ENCODE peak calls at places on chromosomes 13 and 19, in five cellular contexts. T, M, L, J and S are unnamed samples.

GRCh38 chr13:111547726-111548273 is 227.4 kb downstream of the TEX29 start:
- DNase-seq in T (no peak), M (no peak), L (no peak), J (no peak), S (no peak)

GRCh38 chr19:33879818-33880575 is 83.3 kb downstream of the KCTD15 start:
- DNase-seq in T (no peak), M (no peak), L (no peak), J (no peak), S (no peak)

GRCh38 chr13:31192306-31192705 is 7.5 kb upstream of the B3GLCT start:
- DNase-seq in T (no peak), M (no peak), L (no peak), J (no peak), S (no peak)

GRCh38 chr13:46124531-46124966 is 19.7 kb upstream of the CPB2 start:
- DNase-seq in T (no peak), M (no peak), L (no peak), J (no peak), S (no peak)

GRCh38 chr13:35479223-35479536 is 2.7 kb upstream of the MAB21L1 start:
- DNase-seq in T (no peak), M (no peak), L (peak), J (no peak), S (no peak)

GRCh38 chr19:38155453-38155852 is 68.6 kb downstream of the DPF1 start:
- DNase-seq in T (peak), M (no peak), L (peak), J (no peak), S (no peak)

GRCh38 chr13:111629457-111629856 is 309.0 kb downstream of the TEX29 start:
- DNase-seq in T (no peak), M (no peak), L (no peak), J (no peak), S (no peak)

GRCh38 chr13:63156816-63157215 is 1741.2 kb upstream of the PCDH20 start:
- DNase-seq in T (no peak), M (no peak), L (no peak), J (no peak), S (no peak)

GRCh38 chr13:49517461-49517860 is 21.7 kb downstream of the PHF11 start:
- DNase-seq in T (no peak), M (no peak), L (peak), J (no peak), S (no peak)

GRCh38 chr19:4768934-4769777 is 22.4 kb upstream of the FEM1A start:
- DNase-seq in T (peak), M (peak), L (peak), J (peak), S (peak)

GRCh38 chr19:6730153-6730804 is 7.1 kb downstream of the GPR108 start:
- DNase-seq in T (peak), M (no peak), L (peak), J (no peak), S (no peak)

GRCh38 chr19:51341066-51341465 is 873 bp downstream of the VSIG10L start:
- DNase-seq in T (no peak), M (no peak), L (no peak), J (no peak), S (no peak)

GRCh38 chr13:113850722-113851479 is 13.0 kb downstream of the GAS6 start:
- DNase-seq in T (no peak), M (no peak), L (no peak), J (no peak), S (no peak)

GRCh38 chr19:19451429-19452240 is 46.2 kb downstream of the GATAD2A start:
- DNase-seq in T (no peak), M (no peak), L (no peak), J (no peak), S (no peak)

GRCh38 chr19:6708346-6708745 is 12.1 kb downstream of the C3 start:
- DNase-seq in T (no peak), M (no peak), L (no peak), J (no peak), S (no peak)

GRCh38 chr19:44356383-44357111 is at the start of gene ZNF112:
- DNase-seq in T (peak), M (no peak), L (peak), J (peak), S (peak)

GRCh38 chr13:48478401-48478800 is 54.5 kb downstream of the RCBTB2 start:
- DNase-seq in T (peak), M (no peak), L (no peak), J (no peak), S (no peak)

GRCh38 chr13:112970552-112971287 is 1.7 kb downstream of the MCF2L start:
- DNase-seq in T (no peak), M (no peak), L (no peak), J (no peak), S (no peak)

GRCh38 chr13:94549241-94550029 is 46.5 kb downstream of the TGDS start:
- DNase-seq in T (peak), M (peak), L (peak), J (peak), S (peak)

GRCh38 chr13:30143671-30144400 is 163.5 kb downstream of the KATNAL1 start:
- DNase-seq in T (peak), M (peak), L (no peak), J (no peak), S (no peak)

GRCh38 chr19:55032170-55032569 is 5.9 kb downstream of the GP6 start:
- DNase-seq in T (no peak), M (no peak), L (no peak), J (no peak), S (no peak)

GRCh38 chr19:7346488-7346971 is 2.2 kb upstream of the ARHGEF18 start:
- DNase-seq in T (no peak), M (no peak), L (no peak), J (no peak), S (no peak)

GRCh38 chr13:44972956-44973581 is 16.2 kb downstream of the NUFIP1 start:
- DNase-seq in T (peak), M (no peak), L (peak), J (peak), S (peak)

GRCh38 chr13:20814224-20814910 is 40.6 kb upstream of the EEF1AKMT1 start:
- DNase-seq in T (peak), M (no peak), L (no peak), J (no peak), S (peak)

GRCh38 chr13:102779426-102780159 is 6.0 kb upstream of the TEX30 start:
- DNase-seq in T (no peak), M (peak), L (no peak), J (no peak), S (no peak)

GRCh38 chr19:33246729-33247440 is 21.2 kb upstream of the SLC7A10 start:
- DNase-seq in T (peak), M (no peak), L (no peak), J (no peak), S (no peak)

GRCh38 chr19:729564-730381 is 21.0 kb downstream of the PALM start:
- DNase-seq in T (no peak), M (no peak), L (no peak), J (no peak), S (no peak)

GRCh38 chr19:730382-730668 is 20.6 kb upstream of the MISP start:
- DNase-seq in T (no peak), M (no peak), L (no peak), J (no peak), S (no peak)

GRCh38 chr19:725461-726089 is 16.8 kb downstream of the PALM start:
- DNase-seq in T (no peak), M (no peak), L (no peak), J (no peak), S (no peak)

GRCh38 chr19:726993-727956 is 18.5 kb downstream of the PALM start:
- DNase-seq in T (no peak), M (no peak), L (no peak), J (no peak), S (no peak)

GRCh38 chr19:728011-728410 is 19.3 kb downstream of the PALM start:
- DNase-seq in T (no peak), M (no peak), L (no peak), J (no peak), S (no peak)
- H3K9ac ChIP-seq in T (no peak), M (no peak), L (no peak), J (no peak), S (no peak)

GRCh38 chr13:99484405-99484981 is 16.8 kb upstream of the TM9SF2 start:
- DNase-seq in T (peak), M (no peak), L (no peak), J (no peak), S (no peak)
- TF ChIP-seq EZH2phosphoT487 in T (no peak), M (no peak), L (no peak), J (no peak), S (no peak)

GRCh38 chr13:27920677-27921420 is 1.0 kb downstream of the PDX1 start:
- DNase-seq in T (peak), M (no peak), L (peak), J (no peak), S (peak)
- TF ChIP-seq EZH2 in T (peak), M (no peak), L (peak), J (no peak), S (no peak)

GRCh38 chr13:60604058-60604457 is 207.0 kb downstream of the TDRD3 start:
- DNase-seq in T (no peak), M (no peak), L (no peak), J (no peak), S (no peak)
- H3K9ac ChIP-seq in T (no peak), M (no peak), L (no peak), J (no peak), S (no peak)

DNA sequence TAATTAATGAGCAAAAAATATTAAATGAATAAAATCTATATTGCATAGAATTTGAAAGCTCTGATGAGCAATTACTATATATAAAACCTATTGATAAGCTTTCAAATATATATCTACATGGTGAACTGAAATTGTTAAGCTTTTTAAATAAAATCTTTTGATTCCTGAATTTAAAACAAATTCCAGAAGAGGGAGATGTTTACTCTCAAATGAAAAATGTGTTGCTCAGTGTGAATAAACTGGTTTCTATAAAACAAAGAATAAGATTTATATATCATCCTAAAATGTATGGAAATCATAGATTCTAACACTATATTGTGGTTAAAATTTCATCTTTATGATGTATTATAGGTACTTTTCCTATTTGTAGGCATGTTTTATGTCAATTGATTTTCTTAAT is 171.5 kb upstream of the SLITRK6 start:
- DNase-seq in T (peak), M (no peak), L (no peak), J (no peak), S (peak)
- TF ChIP-seq EZH2phosphoT487 in T (no peak), M (no peak), L (no peak), J (no peak), S (no peak)

GRCh38 chr19:49690656-49691242 is at the start of gene CPT1C:
- DNase-seq in T (peak), M (no peak), L (peak), J (no peak), S (peak)
- TF ChIP-seq EZH2 in T (no peak), M (no peak), L (no peak), J (no peak), S (no peak)

GRCh38 chr19:48715276-48715675 is 4.2 kb downstream of the MAMSTR start:
- DNase-seq in T (no peak), M (no peak), L (no peak), J (no peak), S (no peak)

GRCh38 chr19:48711106-48711662 is 8.3 kb downstream of the MAMSTR start:
- DNase-seq in T (no peak), M (no peak), L (no peak), J (no peak), S (no peak)

GRCh38 chr19:48714759-48715261 is 4.7 kb downstream of the MAMSTR start:
- DNase-seq in T (no peak), M (no peak), L (no peak), J (no peak), S (no peak)

GRCh38 chr19:48713864-48714755 is 5.4 kb downstream of the MAMSTR start:
- DNase-seq in T (peak), M (peak), L (peak), J (peak), S (peak)

DNA sequence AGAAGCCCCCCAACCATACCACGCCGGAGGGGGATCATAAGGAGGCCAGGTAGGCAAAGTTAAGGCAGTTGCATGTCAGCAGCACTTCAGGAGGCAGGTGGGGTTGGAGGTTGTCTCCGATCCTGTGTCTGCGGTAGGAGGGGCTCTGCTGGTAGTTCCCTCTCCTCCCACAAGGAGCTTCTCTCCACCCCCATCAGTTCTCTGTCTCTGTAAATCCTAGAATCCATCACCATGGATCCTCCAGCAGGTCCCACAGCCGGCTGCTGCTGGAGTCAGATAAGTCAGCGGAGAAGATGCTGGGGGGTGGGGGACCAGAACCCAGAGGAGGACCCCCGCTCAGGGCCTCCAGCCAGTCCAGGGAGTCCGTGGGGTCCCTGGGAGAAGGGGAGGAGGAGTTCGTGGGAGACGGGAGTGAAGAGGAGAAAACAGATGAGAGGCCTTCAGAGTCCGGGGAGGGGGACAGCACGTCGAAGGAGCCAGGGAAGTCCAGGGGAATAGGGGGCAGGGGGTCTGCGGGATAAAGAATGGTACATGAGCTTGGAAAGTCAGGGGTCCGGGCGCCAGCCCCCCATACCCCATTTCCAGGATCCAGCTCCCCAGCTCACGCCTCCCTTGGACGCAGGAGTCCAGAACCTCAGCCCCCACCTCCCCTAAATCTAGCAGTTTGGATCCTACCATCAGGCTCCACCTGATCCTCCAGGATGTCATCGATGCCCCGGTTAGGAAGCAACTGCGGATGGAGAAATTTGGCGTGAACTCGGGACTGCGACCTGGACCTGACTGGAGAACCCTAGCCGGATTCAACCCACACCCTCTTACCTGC is 6.3 kb downstream of the MAMSTR start:
- DNase-seq in T (peak), M (no peak), L (peak), J (no peak), S (no peak)
- H3K9ac ChIP-seq in T (peak), M (peak), L (no peak), J (peak), S (peak)

DNA sequence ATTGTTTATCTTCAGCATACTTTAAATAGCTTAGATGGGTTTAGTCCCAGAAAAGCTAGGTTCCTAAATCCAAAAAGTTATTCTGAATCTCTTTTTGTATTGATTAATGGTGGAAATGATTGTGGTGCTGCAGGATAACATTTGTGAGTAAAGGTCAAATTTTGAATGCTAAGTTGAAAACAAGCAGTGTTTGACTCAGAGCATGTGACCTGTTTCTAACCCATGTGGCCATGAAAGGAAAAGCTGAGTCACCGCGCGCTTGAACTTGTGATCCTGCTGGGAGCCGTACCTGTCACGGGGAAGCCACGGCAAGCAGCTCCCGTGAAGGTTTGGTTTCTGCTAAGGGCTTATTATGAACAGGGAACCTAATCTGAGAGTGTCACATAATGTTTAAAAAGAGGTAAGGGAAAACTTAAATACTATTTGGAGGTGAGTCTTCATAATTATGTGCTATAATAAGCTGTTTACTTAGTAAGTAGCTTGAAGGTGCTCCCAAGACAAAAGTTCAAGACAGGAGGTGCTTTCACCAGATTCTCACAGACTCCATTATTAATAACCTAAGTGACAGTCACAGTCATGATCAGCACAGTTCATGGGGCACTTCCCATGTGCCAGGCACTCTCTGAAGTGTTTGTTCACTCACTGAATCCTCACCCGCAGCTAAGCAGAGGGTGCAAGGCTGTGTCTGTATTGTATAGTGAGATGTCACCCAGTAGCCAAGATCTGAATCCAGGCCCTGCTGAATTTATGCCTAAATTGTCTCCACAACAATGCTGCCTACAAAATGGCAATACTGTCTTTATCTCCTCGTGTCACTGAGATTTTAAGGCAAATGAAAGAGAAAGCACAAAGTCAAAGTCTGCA is 286.5 kb downstream of the MYO16 start:
- DNase-seq in T (peak), M (peak), L (no peak), J (peak), S (peak)
- TF ChIP-seq EZH2phosphoT487 in T (no peak), M (no peak), L (no peak), J (no peak), S (no peak)

GRCh38 chr13:87674143-87674772 is 3.1 kb downstream of the SLITRK5 start:
- DNase-seq in T (no peak), M (no peak), L (peak), J (no peak), S (no peak)

GRCh38 chr13:87677043-87677333 is 5.8 kb downstream of the SLITRK5 start:
- DNase-seq in T (no peak), M (no peak), L (no peak), J (no peak), S (no peak)

GRCh38 chr13:87677334-87678234 is 6.4 kb downstream of the SLITRK5 start:
- DNase-seq in T (peak), M (peak), L (peak), J (no peak), S (peak)

GRCh38 chr13:87676254-87677042 is 5.3 kb downstream of the SLITRK5 start:
- DNase-seq in T (no peak), M (no peak), L (peak), J (no peak), S (no peak)

DNA sequence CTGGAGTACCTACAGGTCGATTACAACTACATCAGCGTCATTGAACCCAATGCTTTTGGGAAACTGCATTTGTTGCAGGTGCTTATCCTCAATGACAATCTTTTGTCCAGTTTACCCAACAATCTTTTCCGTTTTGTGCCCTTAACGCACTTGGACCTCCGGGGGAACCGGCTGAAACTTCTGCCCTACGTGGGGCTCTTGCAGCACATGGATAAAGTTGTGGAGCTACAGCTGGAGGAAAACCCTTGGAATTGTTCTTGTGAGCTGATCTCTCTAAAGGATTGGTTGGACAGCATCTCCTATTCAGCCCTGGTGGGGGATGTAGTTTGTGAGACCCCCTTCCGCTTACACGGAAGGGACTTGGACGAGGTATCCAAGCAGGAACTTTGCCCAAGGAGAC is 4.7 kb downstream of the SLITRK5 start:
- DNase-seq in T (no peak), M (no peak), L (no peak), J (no peak), S (no peak)
- TF ChIP-seq EZH2 in T (no peak), M (no peak), L (no peak), J (no peak), S (no peak)